ENCODE peak calls at places on chromosome 21, in seven cellular contexts. W is stimulated activated CD4-positive, alpha-beta T cell treated with anti-CD3 and anti-CD28 coated beads, Interleukin-12 subunit alpha, Interleukin-12 subunit beta, amount 100 ng/mL, for 4 hours; P is substantia nigra; T is NCI-H1105 treated with DMSO at 0.1 percent for 48 hours; E is activated gamma-delta T cell treated with Interleukin-2 at 50 U/mL for 16 hours; Y is activated CD4-positive, alpha-beta T cell treated with anti-CD3 and anti-CD28 coated beads for 4 hours; I is left colon. G is an unnamed sample.

GRCh38 chr21:37263827-37264226 is 3.3 kb downstream of the VPS26C start:
- DNase-seq in W (no peak), P (no peak), T (no peak), E (no peak), Y (no peak), I (no peak), G (no peak)

GRCh38 chr21:31873275-31873695 is 465 bp downstream of the HUNK start:
- DNase-seq in W (no peak), P (no peak), T (peak), E (no peak), Y (no peak), I (no peak), G (peak)

GRCh38 chr21:40631201-40631600 is 215.8 kb downstream of the DSCAM start:
- DNase-seq in W (no peak), P (no peak), T (no peak), E (no peak), Y (no peak), I (no peak), G (no peak)

GRCh38 chr21:35326677-35327076 is 277.6 kb upstream of the RUNX1 start:
- DNase-seq in W (no peak), P (no peak), T (no peak), E (no peak), Y (no peak), I (no peak), G (no peak)

GRCh38 chr21:18832950-18833349 is 429.4 kb upstream of the TMPRSS15 start:
- DNase-seq in W (no peak), P (no peak), T (no peak), E (no peak), Y (no peak), I (no peak), G (no peak)

GRCh38 chr21:20259035-20259867 is 739.0 kb upstream of the NCAM2 start:
- DNase-seq in W (no peak), P (no peak), T (no peak), E (no peak), Y (no peak), I (no peak), G (no peak)

GRCh38 chr21:27314096-27314495 is 347.2 kb upstream of the ADAMTS5 start:
- DNase-seq in W (no peak), P (no peak), T (no peak), E (no peak), Y (no peak), I (no peak), G (no peak)

GRCh38 chr21:42091899-42092508 is 20.9 kb downstream of the UMODL1 start:
- DNase-seq in W (no peak), P (no peak), T (no peak), E (no peak), Y (no peak), I (no peak), G (no peak)

GRCh38 chr21:36701912-36702621 is 3.2 kb downstream of the SIM2 start:
- DNase-seq in W (no peak), P (no peak), T (no peak), E (no peak), Y (no peak), I (no peak), G (no peak)

GRCh38 chr21:35989185-35989735 is 71.1 kb downstream of the SETD4 start:
- DNase-seq in W (no peak), P (no peak), T (no peak), E (no peak), Y (no peak), I (peak), G (no peak)

GRCh38 chr21:38645282-38645681 is 147.0 kb upstream of the ERG start:
- DNase-seq in W (no peak), P (no peak), T (no peak), E (no peak), Y (no peak), I (no peak), G (no peak)

GRCh38 chr21:30478015-30478414 is 2.2 kb downstream of the KRTAP19-1 start:
- DNase-seq in W (no peak), P (no peak), T (no peak), E (no peak), Y (no peak), I (no peak), G (no peak)

GRCh38 chr21:36849461-36849860 is 117.0 kb downstream of the HLCS start:
- DNase-seq in W (no peak), P (no peak), T (no peak), E (no peak), Y (no peak), I (no peak), G (no peak)

GRCh38 chr21:22965455-22966125 is 1967.4 kb downstream of the NCAM2 start:
- DNase-seq in W (no peak), P (no peak), T (no peak), E (no peak), Y (no peak), I (no peak), G (no peak)

GRCh38 chr21:28704746-28705145 is 287.9 kb downstream of the LTN1 start:
- DNase-seq in W (no peak), P (no peak), T (peak), E (no peak), Y (no peak), I (no peak), G (peak)

GRCh38 chr21:44320847-44321246 is 18.3 kb downstream of the CFAP410 start:
- DNase-seq in W (no peak), P (no peak), T (no peak), E (no peak), Y (no peak), I (no peak), G (no peak)

GRCh38 chr21:36654796-36655325 is 44.1 kb upstream of the SIM2 start:
- DNase-seq in W (no peak), P (no peak), T (no peak), E (no peak), Y (no peak), I (no peak), G (no peak)

GRCh38 chr21:28992526-28993292 is at the start of gene LTN1:
- DNase-seq in W (peak), P (peak), T (peak), E (peak), Y (peak), I (peak), G (peak)

GRCh38 chr21:46113497-46114176 is 15.7 kb downstream of the COL6A2 start:
- DNase-seq in W (no peak), P (no peak), T (no peak), E (peak), Y (no peak), I (peak), G (no peak)

GRCh38 chr21:29604096-29604495 is 305.4 kb downstream of the BACH1 start:
- DNase-seq in W (no peak), P (no peak), T (no peak), E (no peak), Y (no peak), I (no peak), G (no peak)